ENCODE peak calls at places on chromosomes 13 and 19, in four cellular contexts. H is GM23338, I is PC-3, R is fibroblast of lung. G is an unnamed sample.

GRCh38 chr19:45419396-45419795 is 4.3 kb downstream of the ERCC1 start:
- DNase-seq in H (no peak), I (no peak), R (no peak), G (peak; percentile 90)

GRCh38 chr13:19158006-19158405 is 23.6 kb downstream of the TUBA3C start:
- DNase-seq in H (no peak), I (no peak), R (no peak), G (no peak)

GRCh38 chr13:59458908-59459579 is 704.7 kb downstream of the DIAPH3 start:
- DNase-seq in H (peak; percentile 31), I (peak; percentile 76), R (peak; percentile 96), G (no peak)

GRCh38 chr19:40521276-40521675 is 54.5 kb downstream of the SPTBN4 start:
- DNase-seq in H (no peak), I (peak; percentile 23), R (peak; percentile 42), G (peak; percentile 76)

GRCh38 chr13:21557995-21558394 is 46.0 kb downstream of the MICU2 start:
- DNase-seq in H (peak; percentile 75), I (peak; percentile 51), R (no peak), G (peak; percentile 65)

GRCh38 chr19:12721656-12722565 is 1.8 kb downstream of the TNPO2 start:
- DNase-seq in H (peak; percentile 93), I (peak; percentile 51), R (peak; percentile 80), G (peak; percentile 85)

GRCh38 chr13:77918391-77919261 is at the start of gene EDNRB:
- DNase-seq in H (peak; percentile 81), I (no peak), R (peak; percentile 39), G (no peak)

GRCh38 chr13:26679411-26679810 is 81.2 kb downstream of the GPR12 start:
- DNase-seq in H (no peak), I (peak; percentile 10), R (peak; percentile 61), G (no peak)

GRCh38 chr19:41753936-41754529 is 1.3 kb upstream of the CEACAM6 start:
- DNase-seq in H (peak; percentile 71), I (peak; percentile 69), R (peak; percentile 11), G (peak; percentile 84)

GRCh38 chr13:33931397-33931987 is 113.5 kb downstream of the RFC3 start:
- DNase-seq in H (peak; percentile 82), I (peak; percentile 75), R (peak; percentile 65), G (peak; percentile 89)

GRCh38 chr19:17680235-17680722 is 7.9 kb downstream of the UNC13A start:
- DNase-seq in H (peak; percentile 64), I (peak; percentile 51), R (peak; percentile 42), G (no peak)

GRCh38 chr13:98182589-98182988 is 5.5 kb upstream of the RNF113B start:
- DNase-seq in H (no peak), I (no peak), R (no peak), G (no peak)

GRCh38 chr13:72963762-72964161 is 95.0 kb upstream of the KLF5 start:
- DNase-seq in H (no peak), I (no peak), R (no peak), G (no peak)

GRCh38 chr13:66347718-66348117 is 882.4 kb downstream of the PCDH9 start:
- DNase-seq in H (no peak), I (no peak), R (no peak), G (no peak)

GRCh38 chr13:25732146-25732865 is 319.5 kb downstream of the SHISA2 start:
- DNase-seq in H (no peak), I (no peak), R (peak; percentile 40), G (no peak)

GRCh38 chr19:45955905-45956608 is 17.6 kb downstream of the NOVA2 start:
- DNase-seq in H (no peak), I (peak; percentile 85), R (no peak), G (no peak)

GRCh38 chr13:40571338-40571737 is 95.1 kb downstream of the FOXO1 start:
- DNase-seq in H (no peak), I (no peak), R (no peak), G (no peak)

GRCh38 chr13:73521970-73522549 is 463.3 kb downstream of the KLF5 start:
- DNase-seq in H (no peak), I (no peak), R (no peak), G (no peak)

GRCh38 chr13:95536629-95537241 is 15.8 kb upstream of the CLDN10 start:
- DNase-seq in H (peak; percentile 45), I (peak; percentile 67), R (peak; percentile 67), G (peak; percentile 76)

GRCh38 chr13:57933606-57934005 is 302.1 kb downstream of the PCDH17 start:
- DNase-seq in H (no peak), I (no peak), R (no peak), G (no peak)

GRCh38 chr13:30268673-30269072 is 38.7 kb downstream of the KATNAL1 start:
- DNase-seq in H (no peak), I (no peak), R (peak; percentile 18), G (no peak)

GRCh38 chr13:113407103-113407530 is 43.2 kb upstream of the GRTP1 start:
- DNase-seq in H (no peak), I (no peak), R (no peak), G (no peak)

GRCh38 chr13:113408562-113408961 is 44.6 kb upstream of the GRTP1 start:
- DNase-seq in H (no peak), I (no peak), R (no peak), G (no peak)

GRCh38 chr13:113405481-113406300 is 41.8 kb upstream of the GRTP1 start:
- DNase-seq in H (no peak), I (no peak), R (peak; percentile 15), G (no peak)

GRCh38 chr13:113406321-113407102 is 42.6 kb upstream of the GRTP1 start:
- DNase-seq in H (no peak), I (no peak), R (no peak), G (no peak)

GRCh38 chr13:113407531-113408393 is 43.8 kb upstream of the GRTP1 start:
- DNase-seq in H (no peak), I (no peak), R (no peak), G (peak; percentile 71)
- H3K4me2 ChIP-seq in H (no peak overlapping the region), I (no peak overlapping the region), R (no peak overlapping the region), G (peak overlapping the region; percentile 34)

GRCh38 chr19:33868076-33868735 is 71.5 kb downstream of the KCTD15 start:
- DNase-seq in H (no peak), I (no peak), R (peak; percentile 6), G (no peak)
- H3K4me2 ChIP-seq in H (no peak overlapping the region), I (no peak overlapping the region), R (peak overlapping the region; percentile 13), G (no peak overlapping the region)

DNA sequence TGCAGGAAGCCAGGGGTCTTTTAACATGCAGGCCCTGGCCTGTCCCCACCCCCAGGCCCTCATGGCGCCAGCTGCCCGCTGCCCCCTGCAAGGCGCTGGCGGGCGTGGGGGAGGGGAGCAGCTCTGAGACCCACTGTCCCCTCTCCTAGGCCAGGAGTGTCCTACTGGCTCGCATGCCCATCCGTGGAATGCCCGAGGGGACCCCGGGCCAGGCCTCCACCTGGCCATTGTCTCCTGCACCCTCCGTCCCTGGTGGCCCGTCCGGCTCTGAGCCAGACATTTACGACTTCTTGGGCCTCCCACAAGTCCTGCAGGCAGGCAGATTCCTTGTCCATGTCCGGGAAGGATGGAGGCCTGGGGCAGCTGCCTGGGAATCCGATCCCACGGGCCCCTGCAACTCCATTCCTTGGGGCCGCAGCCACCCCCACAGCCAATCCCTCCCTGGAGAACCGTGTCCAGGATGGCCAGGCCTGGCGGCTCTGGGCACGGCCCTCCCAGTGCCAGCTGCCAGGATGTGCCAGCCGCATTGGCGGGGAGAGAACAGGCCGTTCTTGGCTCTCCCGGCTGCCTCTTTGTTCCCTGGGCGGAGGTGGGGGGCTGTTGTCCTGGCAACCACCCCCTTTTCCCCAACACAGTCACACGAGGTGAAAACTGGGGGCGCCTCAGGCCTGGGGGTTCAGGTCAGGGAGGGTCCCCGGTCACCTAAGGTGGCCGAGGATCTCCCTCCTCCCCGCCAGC is 10.5 kb upstream of the PLIN3 start:
- DNase-seq in H (peak; percentile 27), I (no peak), R (no peak), G (no peak)
- H3K4me2 ChIP-seq in H (peak overlapping the region; percentile 45), I (no peak overlapping the region), R (no peak overlapping the region), G (no peak overlapping the region)

GRCh38 chr19:14614099-14614412 is 31.2 kb downstream of the CLEC17A start:
- DNase-seq in H (no peak), I (no peak), R (no peak), G (peak; percentile 43)
- H3K4me2 ChIP-seq in H (no peak overlapping the region), I (no peak overlapping the region), R (no peak overlapping the region), G (peak overlapping the region; percentile 13)

DNA sequence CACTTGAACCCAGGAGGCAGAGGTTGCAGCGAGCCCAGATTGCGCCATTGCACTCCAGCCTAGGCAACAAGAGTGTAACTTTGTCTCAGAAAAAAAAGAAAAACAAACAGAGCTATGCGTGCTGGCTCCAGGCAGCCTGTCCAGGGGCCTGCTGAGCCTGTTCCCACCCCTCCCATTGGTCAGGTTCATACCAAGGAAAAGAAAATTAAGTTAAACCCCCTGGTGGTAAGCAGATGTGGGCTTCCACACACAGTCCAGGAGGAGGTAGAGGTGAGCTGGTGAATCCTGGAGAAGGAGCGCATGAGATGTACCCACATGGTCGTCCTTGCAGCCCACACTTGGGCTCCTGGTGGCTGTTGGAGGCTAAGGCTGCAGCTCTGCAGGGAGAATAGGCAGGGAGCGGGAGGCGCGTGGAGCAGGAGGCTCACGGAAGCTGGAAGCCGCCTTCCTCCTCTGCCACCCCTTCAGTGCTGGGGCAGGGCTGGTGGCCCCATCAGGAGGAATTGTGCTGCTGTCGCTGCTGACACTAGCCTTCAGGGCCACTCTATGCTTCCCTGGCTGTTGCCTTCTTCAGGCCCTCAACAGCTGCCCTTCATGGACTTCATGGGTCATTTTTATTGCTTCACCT is 10.5 kb upstream of the CHAMP1 start:
- DNase-seq in H (no peak), I (no peak), R (no peak), G (no peak)
- H3K4me2 ChIP-seq in H (no peak overlapping the region), I (no peak overlapping the region), R (no peak overlapping the region), G (no peak overlapping the region)

GRCh38 chr19:39126593-39127187 is 1.1 kb downstream of the PAK4 start:
- DNase-seq in H (no peak), I (peak; percentile 54), R (peak; percentile 37), G (no peak)
- H3K4me2 ChIP-seq in H (peak overlapping the region; percentile 96), I (peak overlapping the region; percentile 90), R (peak overlapping the region; percentile 83), G (peak overlapping the region; percentile 78)

GRCh38 chr19:3458229-3458555 is 22.1 kb downstream of the SMIM24 start:
- DNase-seq in H (peak; percentile 41), I (no peak), R (peak; percentile 36), G (no peak)
- H3K4me2 ChIP-seq in H (peak overlapping the region; percentile 81), I (no peak overlapping the region), R (no peak overlapping the region), G (no peak overlapping the region)

DNA sequence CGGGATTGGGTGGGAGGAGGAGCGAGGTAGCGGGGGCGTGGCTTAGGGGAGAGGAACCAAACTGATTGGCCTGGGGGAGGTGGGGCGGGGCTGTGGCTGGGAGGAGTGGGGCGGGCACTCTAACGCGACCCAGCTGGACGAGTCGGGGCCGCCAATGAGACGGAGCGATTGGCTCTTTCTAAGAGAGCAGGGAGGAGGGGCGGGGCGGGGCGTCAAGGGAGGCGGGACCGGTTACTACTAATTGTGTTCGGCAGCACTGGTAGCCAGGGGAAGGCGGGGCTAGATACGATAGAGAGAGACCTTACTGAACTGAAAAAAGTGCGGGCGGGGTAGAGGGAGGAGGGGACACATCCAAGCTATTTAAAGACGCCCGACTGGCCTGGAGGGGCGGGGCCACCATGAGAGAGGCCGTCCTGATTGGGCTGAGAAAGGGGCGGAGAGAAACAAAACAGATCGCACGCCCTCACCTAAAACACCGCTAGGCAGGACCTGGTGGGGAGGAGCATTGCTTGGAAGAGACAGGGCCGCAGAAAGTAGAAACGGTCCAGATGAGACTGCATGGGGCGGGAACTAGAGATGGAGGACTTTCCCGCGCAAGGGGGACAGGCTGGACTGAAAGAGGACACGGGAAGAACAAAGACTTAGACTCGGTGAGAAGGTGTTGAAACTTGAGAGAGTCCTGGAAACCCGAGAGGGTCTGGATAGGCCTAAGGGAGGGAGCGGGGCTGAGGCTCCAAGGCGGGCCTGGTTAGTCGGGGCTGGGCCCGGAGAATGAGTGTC is at the start of gene KCNC3:
- DNase-seq in H (peak; percentile 100), I (peak; percentile 99), R (peak; percentile 83), G (peak; percentile 100)
- H3K4me2 ChIP-seq in H (peak within 1 kb of the TSS; percentile 98), I (peak within 1 kb of the TSS; percentile 86), R (no peak within 1 kb of the TSS), G (peak within 1 kb of the TSS; percentile 71)

G was measured in Karpas-422.